ENCODE peak calls at places on chromosomes 6 and 20, in eight cellular contexts. H is hepatocyte, R is HCT116, J is body of pancreas, S is mucosa of descending colon, Q is IMR-90, P is left lung, A is adrenal gland. Z is an unnamed sample.

GRCh38 chr6:99613705-99614429 is 7.2 kb downstream of the PRDM13 start:
- DNase-seq in H (peak; percentile 32), R (no peak), J (no peak), S (no peak), Q (no peak), P (no peak), A (no peak), Z (no peak)

GRCh38 chr6:6545616-6546317 is 42.8 kb upstream of the LY86 start:
- DNase-seq in H (no peak), R (no peak), J (no peak), S (no peak), Q (no peak), P (no peak), A (no peak), Z (no peak)

GRCh38 chr6:85675030-85675819 is 32.5 kb upstream of the SYNCRIP start:
- DNase-seq in H (peak; percentile 31), R (no peak), J (no peak), S (no peak), Q (peak; percentile 84), P (no peak), A (peak; percentile 32), Z (peak; percentile 34)

GRCh38 chr6:56528412-56528841 is 114.3 kb downstream of the DST start:
- DNase-seq in H (no peak), R (no peak), J (no peak), S (no peak), Q (peak; percentile 100), P (no peak), A (no peak), Z (no peak)

GRCh38 chr6:52245425-52245824 is 1.1 kb upstream of the IL17F start:
- DNase-seq in H (peak; percentile 32), R (no peak), J (no peak), S (no peak), Q (no peak), P (no peak), A (no peak), Z (no peak)

GRCh38 chr6:6890400-6890858 is 217.3 kb upstream of the RREB1 start:
- DNase-seq in H (peak; percentile 54), R (no peak), J (peak; percentile 61), S (peak; percentile 66), Q (no peak), P (peak; percentile 46), A (peak; percentile 79), Z (peak; percentile 76)

GRCh38 chr6:30889921-30890645 is 5.8 kb downstream of the DDR1 start:
- DNase-seq in H (no peak), R (no peak), J (no peak), S (no peak), Q (no peak), P (no peak), A (peak; percentile 34), Z (no peak)

GRCh38 chr6:159617444-159617843 is 75.6 kb downstream of the SOD2 start:
- DNase-seq in H (no peak), R (no peak), J (no peak), S (no peak), Q (no peak), P (no peak), A (no peak), Z (no peak)

GRCh38 chr20:46648903-46649649 is 2.2 kb downstream of the SLC13A3 start:
- DNase-seq in H (no peak), R (no peak), J (no peak), S (no peak), Q (no peak), P (no peak), A (no peak), Z (no peak)

GRCh38 chr6:68049562-68049961 is 585.5 kb upstream of the ADGRB3 start:
- DNase-seq in H (no peak), R (no peak), J (no peak), S (no peak), Q (no peak), P (no peak), A (no peak), Z (no peak)

GRCh38 chr6:57421503-57421902 is 104.1 kb downstream of the PRIM2 start:
- DNase-seq in H (no peak), R (no peak), J (no peak), S (no peak), Q (no peak), P (no peak), A (no peak), Z (no peak)

GRCh38 chr6:46816626-46817025 is 23.4 kb downstream of the MEP1A start:
- DNase-seq in H (peak; percentile 23), R (no peak), J (no peak), S (no peak), Q (no peak), P (no peak), A (no peak), Z (no peak)

GRCh38 chr6:64874776-64875175 is 832.2 kb downstream of the EYS start:
- DNase-seq in H (no peak), R (no peak), J (no peak), S (no peak), Q (peak; percentile 21), P (no peak), A (no peak), Z (no peak)

GRCh38 chr20:51752343-51752951 is 15.7 kb downstream of the ATP9A start:
- DNase-seq in H (peak; percentile 29), R (no peak), J (no peak), S (no peak), Q (peak; percentile 93), P (no peak), A (no peak), Z (no peak)

GRCh38 chr6:110180228-110181008 is at the start of gene CDC40:
- DNase-seq in H (peak; percentile 70), R (no peak), J (peak; percentile 65), S (peak; percentile 81), Q (no peak), P (peak; percentile 71), A (peak; percentile 65), Z (peak; percentile 61)

GRCh38 chr6:137846772-137847313 is 20.2 kb upstream of the TNFAIP3 start:
- DNase-seq in H (no peak), R (no peak), J (peak; percentile 19), S (peak; percentile 22), Q (no peak), P (peak; percentile 81), A (peak; percentile 59), Z (peak; percentile 68)

DNA sequence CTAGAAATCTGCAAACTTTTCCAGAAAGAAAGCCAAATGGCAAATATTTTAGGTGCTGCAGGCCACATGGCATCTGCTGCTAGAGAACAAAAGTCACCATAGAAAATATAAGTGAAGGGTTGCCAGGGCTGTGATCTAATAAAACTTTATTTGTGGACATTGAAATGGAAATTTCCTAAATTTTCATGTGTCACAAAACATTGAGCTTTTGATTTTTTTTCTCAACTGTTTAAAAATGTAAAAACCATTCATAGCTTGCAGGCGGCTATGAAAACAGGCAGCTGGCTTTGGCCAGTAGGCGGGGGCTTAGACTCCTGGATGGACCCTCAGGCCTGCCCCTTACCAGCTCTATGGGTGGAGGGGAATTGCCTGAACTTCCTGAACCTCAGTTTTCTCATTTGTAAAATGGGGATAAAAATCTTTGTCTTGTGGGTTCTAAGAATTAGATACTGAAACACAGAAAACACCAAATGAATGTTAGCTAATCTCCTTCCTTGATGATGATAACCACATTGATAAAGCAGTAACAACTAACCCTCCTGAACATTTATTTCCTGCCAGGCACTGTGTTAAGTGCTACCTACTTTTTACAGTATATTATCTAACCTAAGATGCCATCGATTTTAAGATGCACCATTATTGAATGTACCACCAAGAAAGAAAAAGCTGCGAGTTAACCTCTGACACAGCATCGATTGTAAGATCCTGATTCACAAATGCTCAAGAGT is 85.5 kb downstream of the SLC22A23 start:
- DNase-seq in H (no peak), R (no peak), J (no peak), S (no peak), Q (no peak), P (no peak), A (no peak), Z (no peak)
- H3K4me1 ChIP-seq in H (peaks cover 19% of the 10 kb centered on the region), R (peaks cover 28% of the 10 kb centered on the region), J (peaks cover 46% of the 10 kb centered on the region), S (peaks cover 24% of the 10 kb centered on the region), Q (no peaks in the 10 kb centered on the region), P (no peaks in the 10 kb centered on the region), A (no peaks in the 10 kb centered on the region), Z (peaks cover 16% of the 10 kb centered on the region)

GRCh38 chr20:37903317-37904007 is 535 bp downstream of the VSTM2L start:
- DNase-seq in H (no peak), R (no peak), J (no peak), S (no peak), Q (no peak), P (no peak), A (no peak), Z (no peak)
- TF ChIP-seq CTCF in H (peak; percentile 31), R (peak; percentile 41), J (no peak), S (no peak), Q (peak; percentile 11), P (no peak), A (no peak), Z (peak; percentile 17)

GRCh38 chr6:362924-363249 is 28.7 kb upstream of the IRF4 start:
- DNase-seq in H (no peak), R (no peak), J (no peak), S (no peak), Q (no peak), P (no peak), A (no peak), Z (no peak)

GRCh38 chr6:363291-363690 is 28.3 kb upstream of the IRF4 start:
- DNase-seq in H (no peak), R (no peak), J (no peak), S (no peak), Q (no peak), P (no peak), A (no peak), Z (no peak)

GRCh38 chr6:362231-362923 is 29.2 kb upstream of the IRF4 start:
- DNase-seq in H (no peak), R (no peak), J (no peak), S (no peak), Q (no peak), P (no peak), A (no peak), Z (no peak)

GRCh38 chr6:360791-361373 is 30.7 kb upstream of the IRF4 start:
- DNase-seq in H (no peak), R (no peak), J (no peak), S (no peak), Q (no peak), P (no peak), A (no peak), Z (no peak)

DNA sequence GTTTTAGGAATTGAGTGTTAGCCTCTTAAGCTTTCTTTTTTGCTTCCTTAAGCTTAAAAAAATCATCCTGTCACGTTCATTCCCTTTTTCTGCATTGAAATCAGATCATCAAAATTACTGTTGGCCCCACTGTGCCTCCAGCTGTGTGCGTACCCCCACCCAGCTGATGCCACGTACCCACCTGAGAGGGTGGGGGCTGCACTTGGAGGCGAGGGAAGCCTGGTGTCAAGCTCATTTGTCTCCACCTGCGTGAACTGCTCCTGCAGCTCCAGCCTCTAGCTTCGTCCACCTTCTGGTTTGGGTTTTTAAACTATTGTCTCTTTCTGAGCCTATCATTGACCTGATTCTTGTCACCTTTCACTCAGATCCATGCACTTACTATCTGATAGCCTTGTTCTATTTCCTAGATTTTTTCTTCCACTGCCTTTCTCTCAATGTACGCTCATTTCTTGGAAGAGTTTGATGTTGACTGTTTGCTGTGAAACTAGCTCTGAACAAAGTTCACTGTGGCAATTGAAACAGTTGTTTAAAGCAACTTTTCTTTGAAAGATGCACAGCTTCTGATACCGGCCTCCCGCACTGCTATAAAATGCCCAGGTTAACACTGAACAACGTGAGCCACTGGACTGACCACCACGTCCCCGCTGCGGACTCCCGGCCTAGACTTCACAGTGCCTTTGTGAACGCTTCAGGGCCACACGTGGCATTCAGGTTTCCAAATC is 30.0 kb upstream of the IRF4 start:
- DNase-seq in H (no peak), R (no peak), J (no peak), S (no peak), Q (no peak), P (no peak), A (no peak), Z (no peak)
- H3K9me3 ChIP-seq in H (peaks cover 5% of the 10 kb centered on the region), R (peaks cover 23% of the 10 kb centered on the region), J (no peaks in the 10 kb centered on the region), S (peaks cover 47% of the 10 kb centered on the region), Q (peaks cover 23% of the 10 kb centered on the region), P (peaks cover 14% of the 10 kb centered on the region), A (no peaks in the 10 kb centered on the region), Z (peaks cover 8% of the 10 kb centered on the region)

GRCh38 chr20:37695684-37696342 is 2.0 kb downstream of the CTNNBL1 start:
- DNase-seq in H (no peak), R (no peak), J (no peak), S (no peak), Q (no peak), P (no peak), A (no peak), Z (no peak)
- H3K4me1 ChIP-seq in H (no peaks in the 10 kb centered on the region), R (peaks cover 10% of the 10 kb centered on the region), J (peaks cover 15% of the 10 kb centered on the region), S (peaks cover 8% of the 10 kb centered on the region), Q (peaks cover 2% of the 10 kb centered on the region), P (peaks cover 4% of the 10 kb centered on the region), A (peaks cover 30% of the 10 kb centered on the region), Z (peaks cover 24% of the 10 kb centered on the region)